ENCODE peak calls at places on chromosomes 2 and 18, in five cellular contexts. I is WTC11, D is HepG2, J is H1, X is K562. T is an unnamed sample.

GRCh38 chr2:164560181-164560792 is 61.0 kb downstream of the GRB14 start:
- DNase-seq in X (no peak), J (no peak), I (no peak), D (peak; percentile 49), T (no peak)

GRCh38 chr2:105397025-105397722 is 1.7 kb downstream of the FHL2 start:
- DNase-seq in D (no peak), X (peak; percentile 36), J (no peak), I (no peak), T (no peak)

GRCh38 chr2:13413989-13414388 is 697.3 kb downstream of the TRIB2 start:
- DNase-seq in I (no peak), J (no peak), X (no peak), D (no peak), T (no peak)

GRCh38 chr18:62402342-62402948 is 77.3 kb downstream of the TNFRSF11A start:
- DNase-seq in J (no peak), X (no peak), I (no peak), D (peak; percentile 30), T (no peak)

GRCh38 chr2:17543848-17544645 is 3.6 kb downstream of the VSNL1 start:
- DNase-seq in J (no peak), I (no peak), X (no peak), D (peak; percentile 48), T (no peak)

GRCh38 chr2:222655406-222655747 is 515 bp downstream of the FARSB start:
- DNase-seq in D (no peak), X (no peak), J (no peak), I (no peak), T (no peak)

GRCh38 chr2:240427729-240428128 is 7.7 kb upstream of the GPC1 start:
- DNase-seq in X (no peak), I (no peak), D (no peak), J (no peak), T (no peak)

GRCh38 chr2:118992740-118993391 is 50.9 kb downstream of the MARCO start:
- DNase-seq in D (no peak), X (no peak), I (no peak), J (peak; percentile 30), T (no peak)

GRCh38 chr2:231483398-231484329 is 19.4 kb upstream of the NCL start:
- DNase-seq in X (no peak), I (peak; percentile 35), J (peak; percentile 55), D (no peak), T (no peak)

GRCh38 chr2:237729681-237730475 is 68.7 kb upstream of the RBM44 start:
- DNase-seq in D (no peak), I (no peak), X (no peak), J (no peak), T (no peak)

GRCh38 chr2:174593574-174594203 is 3.9 kb downstream of the WIPF1 start:
- DNase-seq in J (no peak), I (no peak), D (no peak), X (no peak), T (peak; percentile 90)

GRCh38 chr18:75880266-75880665 is 452.8 kb upstream of the SMIM21 start:
- DNase-seq in I (no peak), D (no peak), J (no peak), X (no peak), T (no peak)

GRCh38 chr18:75880913-75881504 is 453.5 kb upstream of the SMIM21 start:
- DNase-seq in D (no peak), J (no peak), X (no peak), I (no peak), T (no peak)

GRCh38 chr18:75879196-75879595 is 451.7 kb upstream of the SMIM21 start:
- DNase-seq in X (no peak), J (no peak), I (no peak), D (no peak), T (no peak)

GRCh38 chr18:75884728-75885127 is 457.2 kb upstream of the SMIM21 start:
- DNase-seq in J (no peak), D (no peak), I (peak; percentile 39), X (no peak), T (no peak)
- TF ChIP-seq ATF2 in J (no peak), D (no peak), I (no peak), X (no peak), T (no peak)

GRCh38 chr18:13286456-13287125 is 68.0 kb downstream of the LDLRAD4 start:
- DNase-seq in I (no peak), J (no peak), X (no peak), D (no peak), T (no peak)

GRCh38 chr18:13287372-13287771 is 68.8 kb downstream of the LDLRAD4 start:
- DNase-seq in I (no peak), J (no peak), X (no peak), D (no peak), T (no peak)

GRCh38 chr18:13290856-13291271 is 72.3 kb downstream of the LDLRAD4 start:
- DNase-seq in X (no peak), D (no peak), J (no peak), I (no peak), T (no peak)

GRCh38 chr18:13289501-13290205 is 71.1 kb downstream of the LDLRAD4 start:
- DNase-seq in J (no peak), I (no peak), X (no peak), D (no peak), T (no peak)

GRCh38 chr18:13288509-13289138 is 70.1 kb downstream of the LDLRAD4 start:
- DNase-seq in I (no peak), D (no peak), X (no peak), J (no peak), T (no peak)
- TF ChIP-seq ATF2 in I (no peak), D (no peak), X (no peak), J (no peak), T (no peak)

GRCh38 chr2:23453936-23454460 is 69.0 kb downstream of the KLHL29 start:
- DNase-seq in I (no peak), J (no peak), X (no peak), D (no peak), T (no peak)

GRCh38 chr2:23449831-23450331 is 64.9 kb downstream of the KLHL29 start:
- DNase-seq in I (no peak), D (no peak), X (no peak), J (no peak), T (no peak)

GRCh38 chr2:23454501-23455120 is 69.6 kb downstream of the KLHL29 start:
- DNase-seq in D (no peak), X (no peak), J (no peak), I (no peak), T (no peak)

GRCh38 chr2:23452397-23452796 is 67.4 kb downstream of the KLHL29 start:
- DNase-seq in X (no peak), D (no peak), J (no peak), I (no peak), T (peak; percentile 8)

DNA sequence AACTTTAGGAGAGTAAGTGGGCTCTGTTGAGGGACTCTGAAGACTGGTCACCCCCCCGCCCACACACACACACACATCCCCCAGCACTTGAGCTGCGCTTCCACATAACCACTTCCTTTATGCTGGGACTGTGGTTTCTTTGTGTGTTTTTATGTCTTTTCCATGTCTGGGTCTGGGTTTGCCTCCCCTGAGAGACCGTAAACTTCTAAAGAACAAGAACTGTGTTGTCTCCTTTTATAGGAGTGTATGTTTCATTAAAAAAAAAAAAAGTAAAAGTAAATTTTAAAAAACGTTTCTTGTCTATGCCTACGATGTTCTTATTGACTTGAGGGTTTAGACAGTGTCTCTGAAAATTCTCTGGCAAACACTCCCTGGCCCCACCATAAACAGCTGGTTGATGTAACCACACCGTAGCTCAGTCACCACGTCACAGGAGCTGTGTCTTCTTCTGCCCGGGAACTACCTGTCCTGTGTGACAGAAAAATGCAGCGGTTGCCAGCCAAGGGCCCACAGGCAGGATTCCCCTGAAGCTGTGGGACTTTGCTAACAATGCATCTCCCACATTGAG is 68.0 kb downstream of the KLHL29 start:
- DNase-seq in X (no peak), J (no peak), D (no peak), I (no peak), T (peak; percentile 33)
- TF ChIP-seq ATF2 in X (no peak), J (no peak), D (no peak), I (no peak), T (peak; percentile 9)

DNA sequence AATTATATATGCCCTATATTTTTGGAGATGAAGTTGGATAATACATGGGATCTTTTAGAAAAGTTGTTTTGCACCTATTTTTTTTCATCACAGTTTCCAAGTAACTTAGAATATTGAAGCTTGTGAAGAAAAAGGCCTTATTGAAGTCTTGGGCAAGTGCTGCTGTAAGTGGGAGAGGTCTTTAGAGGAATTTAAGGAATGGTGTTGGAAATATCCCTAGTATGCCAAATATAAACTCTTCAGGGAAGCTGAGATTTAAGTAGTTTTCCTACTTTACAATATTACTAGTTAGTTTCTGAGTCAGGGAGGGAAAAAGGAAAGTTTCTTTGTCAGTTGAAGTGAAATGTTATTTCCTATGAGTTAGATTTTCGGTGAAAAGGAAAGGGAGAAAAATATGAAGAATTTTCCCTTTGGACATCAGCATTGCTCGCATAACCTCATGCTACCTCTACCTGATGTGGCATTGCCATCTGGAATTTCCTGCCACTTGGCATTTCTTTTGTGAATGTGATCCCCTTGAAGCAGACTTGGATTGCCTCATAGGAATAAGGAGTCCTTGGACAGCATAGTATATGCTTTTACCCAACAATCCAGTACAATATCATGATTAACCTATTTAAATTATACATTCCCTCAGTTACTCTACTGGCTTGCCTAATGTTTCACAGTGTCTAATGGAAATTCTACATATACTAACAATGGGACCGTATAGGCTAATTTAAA is 12.1 kb downstream of the PLEKHH2 start:
- DNase-seq in D (no peak), I (no peak), J (no peak), X (no peak), T (no peak)
- TF ChIP-seq ATF2 in D (no peak), I (no peak), J (no peak), X (no peak), T (no peak)

T was measured in GM12878.